ENCODE peak calls at places on chromosomes 5 and 9, in six cellular contexts. One of them, this sample, is unnamed.

GRCh38 chr9:90979138-90979551 is 177.5 kb downstream of the SYK start:
- DNase-seq in transverse colon: no peak
- DNase-seq in K562: no peak
- DNase-seq in mesenchymal stem cell: no peak
- DNase-seq in left lung: no peak
- DNase-seq in hepatocyte: no peak
- DNase-seq in this sample: no peak

GRCh38 chr5:651296-652022 is 39.3 kb downstream of the CEP72 start:
- DNase-seq in transverse colon: no peak
- DNase-seq in mesenchymal stem cell: no peak
- DNase-seq in left lung: no peak
- DNase-seq in hepatocyte: no peak
- DNase-seq in K562: no peak
- DNase-seq in this sample: no peak

GRCh38 chr9:113343732-113344231 is 3.7 kb upstream of the WDR31 start:
- DNase-seq in mesenchymal stem cell: peak; percentile 96
- DNase-seq in K562: peak; percentile 62
- DNase-seq in left lung: peak; percentile 89
- DNase-seq in transverse colon: peak; percentile 86
- DNase-seq in hepatocyte: peak; percentile 84
- DNase-seq in this sample: peak; percentile 42

GRCh38 chr5:149820536-149821503 is 90.7 kb downstream of the PPARGC1B start:
- DNase-seq in hepatocyte: no peak
- DNase-seq in K562: no peak
- DNase-seq in left lung: no peak
- DNase-seq in transverse colon: no peak
- DNase-seq in mesenchymal stem cell: no peak
- DNase-seq in this sample: peak; percentile 72

GRCh38 chr5:142717582-142718215 is 31.8 kb upstream of the FGF1 start:
- DNase-seq in hepatocyte: peak; percentile 69
- DNase-seq in K562: no peak
- DNase-seq in mesenchymal stem cell: peak; percentile 67
- DNase-seq in left lung: no peak
- DNase-seq in transverse colon: no peak
- DNase-seq in this sample: peak; percentile 62

GRCh38 chr5:5293029-5293428 is 129.4 kb upstream of the ICE1 start:
- DNase-seq in hepatocyte: no peak
- DNase-seq in transverse colon: no peak
- DNase-seq in mesenchymal stem cell: no peak
- DNase-seq in left lung: no peak
- DNase-seq in K562: peak; percentile 20
- DNase-seq in this sample: no peak

GRCh38 chr9:137804908-137805356 is 72.7 kb upstream of the CACNA1B start:
- DNase-seq in mesenchymal stem cell: peak; percentile 14
- DNase-seq in hepatocyte: no peak
- DNase-seq in K562: no peak
- DNase-seq in left lung: no peak
- DNase-seq in transverse colon: no peak
- DNase-seq in this sample: no peak

GRCh38 chr9:138061631-138062030 is 184.0 kb downstream of the CACNA1B start:
- DNase-seq in left lung: peak; percentile 9
- DNase-seq in K562: no peak
- DNase-seq in hepatocyte: no peak
- DNase-seq in transverse colon: no peak
- DNase-seq in mesenchymal stem cell: no peak
- DNase-seq in this sample: no peak

GRCh38 chr5:61301820-61302563 is 30.1 kb upstream of the ZSWIM6 start:
- DNase-seq in K562: no peak
- DNase-seq in hepatocyte: peak; percentile 91
- DNase-seq in left lung: peak; percentile 81
- DNase-seq in mesenchymal stem cell: peak; percentile 99
- DNase-seq in transverse colon: peak; percentile 66
- DNase-seq in this sample: peak; percentile 68

GRCh38 chr9:136820947-136821332 is 13.2 kb downstream of the RABL6 start:
- DNase-seq in hepatocyte: no peak
- DNase-seq in transverse colon: no peak
- DNase-seq in K562: no peak
- DNase-seq in mesenchymal stem cell: peak; percentile 33
- DNase-seq in left lung: no peak
- DNase-seq in this sample: no peak

GRCh38 chr5:149938272-149938671 is 6.3 kb downstream of the PDE6A start:
- DNase-seq in mesenchymal stem cell: peak; percentile 69
- DNase-seq in K562: no peak
- DNase-seq in hepatocyte: no peak
- DNase-seq in transverse colon: peak; percentile 74
- DNase-seq in left lung: peak; percentile 57
- DNase-seq in this sample: peak; percentile 58

GRCh38 chr9:7137040-7137439 is 379.3 kb downstream of the KDM4C start:
- DNase-seq in left lung: no peak
- DNase-seq in hepatocyte: no peak
- DNase-seq in K562: no peak
- DNase-seq in mesenchymal stem cell: no peak
- DNase-seq in transverse colon: no peak
- DNase-seq in this sample: no peak

GRCh38 chr5:38766151-38766550 is 79.7 kb upstream of the OSMR start:
- DNase-seq in transverse colon: no peak
- DNase-seq in hepatocyte: no peak
- DNase-seq in left lung: no peak
- DNase-seq in K562: no peak
- DNase-seq in mesenchymal stem cell: no peak
- DNase-seq in this sample: no peak

GRCh38 chr5:15026011-15026481 is 154.5 kb upstream of the ANKH start:
- DNase-seq in left lung: no peak
- DNase-seq in transverse colon: no peak
- DNase-seq in mesenchymal stem cell: peak; percentile 33
- DNase-seq in K562: no peak
- DNase-seq in hepatocyte: no peak
- DNase-seq in this sample: no peak

GRCh38 chr5:36459191-36460135 is 146.9 kb upstream of the SLC1A3 start:
- DNase-seq in transverse colon: no peak
- DNase-seq in hepatocyte: no peak
- DNase-seq in K562: peak; percentile 62
- DNase-seq in left lung: no peak
- DNase-seq in mesenchymal stem cell: no peak
- DNase-seq in this sample: peak; percentile 4

GRCh38 chr5:55708732-55709131 is 3.4 kb downstream of the SLC38A9 start:
- DNase-seq in transverse colon: no peak
- DNase-seq in hepatocyte: no peak
- DNase-seq in left lung: no peak
- DNase-seq in K562: no peak
- DNase-seq in mesenchymal stem cell: no peak
- DNase-seq in this sample: no peak

GRCh38 chr5:65076251-65076869 is 307.6 kb downstream of the CWC27 start:
- DNase-seq in hepatocyte: peak; percentile 63
- DNase-seq in transverse colon: peak; percentile 17
- DNase-seq in left lung: peak; percentile 56
- DNase-seq in mesenchymal stem cell: peak; percentile 65
- DNase-seq in K562: peak; percentile 89
- DNase-seq in this sample: peak; percentile 46

GRCh38 chr9:83714316-83714715 is 6.6 kb upstream of the UBQLN1 start:
- DNase-seq in hepatocyte: no peak
- DNase-seq in mesenchymal stem cell: no peak
- DNase-seq in transverse colon: no peak
- DNase-seq in left lung: no peak
- DNase-seq in K562: no peak
- DNase-seq in this sample: no peak

GRCh38 chr5:65081071-65081470 is 312.3 kb downstream of the CWC27 start:
- DNase-seq in mesenchymal stem cell: no peak
- DNase-seq in left lung: no peak
- DNase-seq in K562: no peak
- DNase-seq in transverse colon: no peak
- DNase-seq in hepatocyte: no peak
- DNase-seq in this sample: no peak

GRCh38 chr5:35884789-35885172 is 28.1 kb downstream of the IL7R start:
- DNase-seq in transverse colon: no peak
- DNase-seq in mesenchymal stem cell: no peak
- DNase-seq in hepatocyte: no peak
- DNase-seq in left lung: no peak
- DNase-seq in K562: no peak
- DNase-seq in this sample: no peak

GRCh38 chr5:8981496-8981895 is 564.4 kb downstream of the SEMA5A start:
- DNase-seq in hepatocyte: no peak
- DNase-seq in transverse colon: no peak
- DNase-seq in mesenchymal stem cell: no peak
- DNase-seq in K562: no peak
- DNase-seq in left lung: no peak
- DNase-seq in this sample: no peak

GRCh38 chr5:64759960-64760695 is 8.4 kb downstream of the SREK1IP1 start:
- DNase-seq in mesenchymal stem cell: no peak
- DNase-seq in transverse colon: no peak
- DNase-seq in K562: peak; percentile 7
- DNase-seq in hepatocyte: no peak
- DNase-seq in left lung: no peak
- DNase-seq in this sample: no peak

GRCh38 chr9:32142074-32142473 is 242.4 kb upstream of the ACO1 start:
- DNase-seq in K562: no peak
- DNase-seq in hepatocyte: no peak
- DNase-seq in left lung: no peak
- DNase-seq in mesenchymal stem cell: no peak
- DNase-seq in transverse colon: no peak
- DNase-seq in this sample: no peak

GRCh38 chr9:115691097-115691496 is 462.5 kb upstream of the PAPPA start:
- DNase-seq in hepatocyte: peak; percentile 44
- DNase-seq in left lung: no peak
- DNase-seq in transverse colon: no peak
- DNase-seq in K562: no peak
- DNase-seq in mesenchymal stem cell: peak; percentile 99
- DNase-seq in this sample: no peak

GRCh38 chr9:111438576-111439235 is 45.5 kb downstream of the ECPAS start:
- DNase-seq in K562: no peak
- DNase-seq in transverse colon: no peak
- DNase-seq in left lung: no peak
- DNase-seq in mesenchymal stem cell: no peak
- DNase-seq in hepatocyte: no peak
- DNase-seq in this sample: no peak

GRCh38 chr5:31106742-31107546 is 86.5 kb upstream of the CDH6 start:
- DNase-seq in hepatocyte: no peak
- DNase-seq in transverse colon: no peak
- DNase-seq in left lung: no peak
- DNase-seq in mesenchymal stem cell: peak; percentile 25
- DNase-seq in K562: no peak
- DNase-seq in this sample: no peak
- H3K4me3 ChIP-seq in hepatocyte: no peak overlapping the region
- H3K4me3 ChIP-seq in transverse colon: no peak overlapping the region
- H3K4me3 ChIP-seq in left lung: no peak overlapping the region
- H3K4me3 ChIP-seq in mesenchymal stem cell: no peak overlapping the region
- H3K4me3 ChIP-seq in K562: no peak overlapping the region
- H3K4me3 ChIP-seq in this sample: no peak overlapping the region

GRCh38 chr5:146336197-146336596 is 2.4 kb upstream of the POU4F3 start:
- DNase-seq in left lung: no peak
- DNase-seq in transverse colon: no peak
- DNase-seq in mesenchymal stem cell: no peak
- DNase-seq in K562: no peak
- DNase-seq in hepatocyte: no peak
- DNase-seq in this sample: no peak
- H3K27me3 ChIP-seq in left lung: peaks cover 98% of the 10 kb centered on the region
- H3K27me3 ChIP-seq in transverse colon: peaks cover 98% of the 10 kb centered on the region
- H3K27me3 ChIP-seq in mesenchymal stem cell: peaks cover 96% of the 10 kb centered on the region
- H3K27me3 ChIP-seq in K562: peaks cover 67% of the 10 kb centered on the region
- H3K27me3 ChIP-seq in hepatocyte: peaks cover 97% of the 10 kb centered on the region
- H3K27me3 ChIP-seq in this sample: peaks cover 60% of the 10 kb centered on the region

GRCh38 chr5:37496902-37497445 is 117.9 kb downstream of the WDR70 start:
- DNase-seq in transverse colon: no peak
- DNase-seq in K562: no peak
- DNase-seq in hepatocyte: no peak
- DNase-seq in mesenchymal stem cell: no peak
- DNase-seq in left lung: no peak
- DNase-seq in this sample: no peak

GRCh38 chr5:37492778-37493555 is 113.8 kb downstream of the WDR70 start:
- DNase-seq in mesenchymal stem cell: peak; percentile 9
- DNase-seq in hepatocyte: no peak
- DNase-seq in transverse colon: no peak
- DNase-seq in left lung: no peak
- DNase-seq in K562: no peak
- DNase-seq in this sample: no peak

GRCh38 chr5:37495668-37496067 is 116.5 kb downstream of the WDR70 start:
- DNase-seq in left lung: no peak
- DNase-seq in hepatocyte: no peak
- DNase-seq in K562: no peak
- DNase-seq in transverse colon: no peak
- DNase-seq in mesenchymal stem cell: peak; percentile 96
- DNase-seq in this sample: no peak

GRCh38 chr5:37495210-37495609 is 116.1 kb downstream of the WDR70 start:
- DNase-seq in hepatocyte: no peak
- DNase-seq in mesenchymal stem cell: peak; percentile 88
- DNase-seq in transverse colon: no peak
- DNase-seq in left lung: no peak
- DNase-seq in K562: no peak
- DNase-seq in this sample: no peak

DNA sequence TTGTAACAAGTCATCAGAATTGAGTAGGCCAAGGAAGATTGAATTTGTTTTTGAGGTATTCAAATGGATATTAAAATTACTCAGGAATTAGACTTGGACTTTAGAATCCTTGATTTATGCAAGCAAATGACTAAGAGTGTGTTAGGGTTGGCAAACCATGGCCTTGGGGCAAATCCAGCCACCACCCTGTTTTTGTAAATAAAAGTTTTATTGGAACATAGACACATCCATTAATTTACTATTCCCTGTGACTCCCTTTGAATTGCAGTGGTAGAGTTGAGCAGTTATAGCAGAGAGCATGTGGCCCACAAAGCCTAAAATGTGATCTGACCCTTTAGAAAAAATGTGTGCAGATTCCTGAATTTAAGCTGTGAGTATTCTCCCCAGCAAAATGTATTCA is 115.6 kb downstream of the WDR70 start:
- DNase-seq in mesenchymal stem cell: no peak
- DNase-seq in hepatocyte: no peak
- DNase-seq in left lung: no peak
- DNase-seq in transverse colon: peak; percentile 10
- DNase-seq in K562: no peak
- DNase-seq in this sample: peak; percentile 31
- H3K27ac ChIP-seq in mesenchymal stem cell: no peak overlapping the region
- H3K27ac ChIP-seq in hepatocyte: no peak overlapping the region
- H3K27ac ChIP-seq in left lung: no peak overlapping the region
- H3K27ac ChIP-seq in transverse colon: peak overlapping the region; percentile 51
- H3K27ac ChIP-seq in K562: no peak overlapping the region
- H3K27ac ChIP-seq in this sample: no peak overlapping the region

GRCh38 chr5:81506900-81507588 is 113.1 kb upstream of the ACOT12 start:
- DNase-seq in left lung: peak; percentile 35
- DNase-seq in K562: peak; percentile 75
- DNase-seq in mesenchymal stem cell: peak; percentile 92
- DNase-seq in transverse colon: peak; percentile 48
- DNase-seq in hepatocyte: peak; percentile 86
- DNase-seq in this sample: peak; percentile 66

GRCh38 chr5:81506378-81506777 is 112.4 kb upstream of the ACOT12 start:
- DNase-seq in transverse colon: no peak
- DNase-seq in mesenchymal stem cell: no peak
- DNase-seq in left lung: no peak
- DNase-seq in hepatocyte: no peak
- DNase-seq in K562: no peak
- DNase-seq in this sample: no peak

DNA sequence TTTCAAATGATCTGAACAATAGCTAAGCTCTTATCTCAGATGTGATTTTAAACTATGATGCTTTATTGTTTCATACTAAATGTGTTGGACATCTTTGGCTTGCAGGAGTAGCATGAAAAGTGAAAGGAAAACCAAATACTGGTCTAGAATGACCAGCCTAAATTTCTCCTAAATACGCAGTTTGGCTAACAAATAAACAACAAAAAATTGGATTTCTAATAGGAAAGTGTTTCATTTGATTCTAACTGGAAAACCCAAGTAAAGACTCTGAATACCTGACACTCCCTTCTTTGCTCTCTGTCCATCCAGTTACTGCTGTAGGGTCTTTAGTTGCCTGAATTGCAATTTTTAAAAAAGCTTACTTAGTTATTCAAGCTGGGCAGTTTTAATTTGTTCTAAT is 111.7 kb upstream of the ACOT12 start:
- DNase-seq in hepatocyte: no peak
- DNase-seq in transverse colon: no peak
- DNase-seq in left lung: no peak
- DNase-seq in K562: no peak
- DNase-seq in mesenchymal stem cell: no peak
- DNase-seq in this sample: no peak
- H3K4me3 ChIP-seq in hepatocyte: no peak overlapping the region
- H3K4me3 ChIP-seq in transverse colon: no peak overlapping the region
- H3K4me3 ChIP-seq in left lung: no peak overlapping the region
- H3K4me3 ChIP-seq in K562: no peak overlapping the region
- H3K4me3 ChIP-seq in mesenchymal stem cell: no peak overlapping the region
- H3K4me3 ChIP-seq in this sample: no peak overlapping the region